ENCODE peak calls at places on chromosomes 2 and 18, in four cellular contexts. H, S, J and U are unnamed samples.

GRCh38 chr2:71965530-71965929 is 182.1 kb downstream of the CYP26B1 start:
- DNase-seq in H (no peak), J (no peak), S (no peak), U (no peak)

GRCh38 chr2:200747668-200748618 is 63.8 kb upstream of the BZW1 start:
- DNase-seq in S (no peak), H (no peak), J (no peak), U (peak)

GRCh38 chr2:219521066-219521880 is 7.0 kb downstream of the ASIC4 start:
- DNase-seq in H (no peak), J (peak), S (no peak), U (peak)

GRCh38 chr2:86750240-86750839 is 30.2 kb downstream of the RMND5A start:
- DNase-seq in S (no peak), H (no peak), J (no peak), U (no peak)

GRCh38 chr2:236928353-236929153 is 157.1 kb upstream of the COPS8 start:
- DNase-seq in S (no peak), J (no peak), H (no peak), U (no peak)

GRCh38 chr2:212361174-212361756 is 177.3 kb downstream of the ERBB4 start:
- DNase-seq in H (no peak), J (no peak), S (no peak), U (peak)

GRCh38 chr2:193518061-193518817 is 1323.5 kb upstream of the TMEFF2 start:
- DNase-seq in S (peak), J (no peak), H (no peak), U (no peak)

GRCh38 chr2:161990741-161991140 is 83.3 kb downstream of the DPP4 start:
- DNase-seq in H (no peak), J (no peak), S (peak), U (peak)

GRCh38 chr2:175806570-175806969 is 195.5 kb downstream of the LNPK start:
- DNase-seq in J (no peak), H (no peak), S (no peak), U (no peak)

GRCh38 chr2:120763516-120763915 is 27.8 kb downstream of the GLI2 start:
- DNase-seq in S (no peak), J (no peak), H (no peak), U (no peak)

GRCh38 chr2:38620282-38620977 is 17.7 kb upstream of the HNRNPLL start:
- DNase-seq in H (no peak), S (no peak), J (no peak), U (peak)

GRCh38 chr2:96868555-96869280 is 1.2 kb downstream of the SEMA4C start:
- DNase-seq in S (peak), H (no peak), J (peak), U (peak)

GRCh38 chr2:85585781-85586105 is 1.5 kb downstream of the VAMP5 start:
- DNase-seq in H (no peak), S (no peak), J (no peak), U (no peak)

GRCh38 chr2:238099709-238100048 is 461 bp upstream of the ESPNL start:
- DNase-seq in S (no peak), H (no peak), J (no peak), U (no peak)

GRCh38 chr2:92074549-92074898 is 2796.7 kb upstream of the TEKT4 start:
- DNase-seq in H (no peak), J (no peak), S (no peak), U (no peak)

GRCh38 chr2:18311413-18311812 is 249.0 kb downstream of the RDH14 start:
- DNase-seq in J (no peak), H (no peak), S (no peak), U (peak)

GRCh38 chr2:216687646-216688045 is 7.7 kb downstream of the IGFBP5 start:
- DNase-seq in J (peak), H (no peak), S (peak), U (peak)

GRCh38 chr2:98468621-98469236 is 24.1 kb downstream of the INPP4A start:
- DNase-seq in S (no peak), H (no peak), J (no peak), U (no peak)

GRCh38 chr18:35624140-35624539 is 42.6 kb downstream of the GALNT1 start:
- DNase-seq in J (no peak), S (no peak), H (no peak), U (no peak)

GRCh38 chr2:25567406-25567805 is 106.0 kb downstream of the DTNB start:
- DNase-seq in J (peak), H (peak), S (peak), U (peak)

GRCh38 chr2:105090091-105090490 is 52.2 kb downstream of the MRPS9 start:
- DNase-seq in J (no peak), S (no peak), H (no peak), U (no peak)

GRCh38 chr2:239275871-239276812 is 124.7 kb downstream of the HDAC4 start:
- DNase-seq in S (no peak), H (no peak), J (peak), U (no peak)

GRCh38 chr2:17934721-17935120 is 56.3 kb downstream of the KCNS3 start:
- DNase-seq in H (no peak), S (no peak), J (no peak), U (no peak)

DNA sequence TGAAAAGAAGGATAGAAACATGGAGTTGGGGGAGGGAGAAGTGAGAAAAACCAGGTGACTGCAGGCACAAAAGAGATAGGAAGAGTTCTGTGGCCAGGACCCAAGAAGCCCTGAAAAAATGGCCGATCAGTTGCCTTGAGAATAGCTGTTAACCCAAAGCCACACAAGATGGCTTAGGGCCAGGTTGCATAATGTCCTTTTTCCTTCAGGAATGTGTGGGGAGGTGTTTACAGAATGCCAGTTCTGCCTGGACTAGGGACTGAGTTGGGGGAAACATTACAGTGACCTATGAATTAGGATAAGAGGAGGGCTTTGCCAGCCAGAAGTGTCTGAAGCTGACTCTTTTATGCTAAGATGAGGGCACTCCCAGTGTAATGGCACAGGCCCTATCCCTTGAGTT is 17.1 kb downstream of the FAM110C start:
- DNase-seq in S (no peak), J (no peak), H (no peak), U (no peak)
- TF ChIP-seq TCF7L2 in S (no peak), J (no peak), H (no peak), U (no peak)

DNA sequence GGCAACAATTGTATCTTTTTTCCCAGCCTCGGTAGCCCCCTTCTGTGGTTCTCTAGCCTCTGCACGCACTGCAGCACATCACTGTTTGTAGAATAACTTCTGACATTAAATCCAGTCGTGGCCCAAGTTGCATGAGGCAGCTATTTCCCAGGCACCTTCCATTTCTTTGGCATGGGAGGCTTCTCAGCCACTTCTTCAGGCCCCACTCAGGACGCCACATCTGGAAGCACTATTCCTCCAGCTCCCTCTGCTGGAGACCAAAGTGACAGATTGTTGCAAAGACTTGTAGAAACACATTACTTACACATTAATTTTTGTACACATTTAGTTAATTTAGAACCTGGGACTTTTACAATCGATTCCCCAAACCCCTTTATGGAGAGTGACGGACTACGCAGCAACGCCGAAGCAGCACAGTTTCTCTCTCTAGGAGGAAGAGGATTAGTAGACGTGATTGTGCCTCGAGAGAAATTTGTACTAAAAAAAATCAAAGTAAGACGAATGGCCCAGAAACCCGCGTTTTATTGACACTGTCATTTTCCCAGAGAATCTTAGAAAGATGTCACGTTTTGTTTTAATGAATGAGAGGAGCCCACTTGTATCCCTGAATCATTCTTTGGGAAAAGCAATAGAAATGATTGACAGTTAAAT is 57.8 kb upstream of the RGPD5 start:
- DNase-seq in J (peak), H (no peak), S (peak), U (peak)
- TF ChIP-seq TCF7L2 in J (no peak), H (no peak), S (no peak), U (no peak)

GRCh38 chr2:14756122-14756541 is 123.6 kb downstream of the LRATD1 start:
- DNase-seq in S (no peak), H (no peak), J (no peak), U (no peak)

GRCh38 chr2:14760169-14760568 is 127.7 kb downstream of the LRATD1 start:
- DNase-seq in H (no peak), J (no peak), S (no peak), U (no peak)

GRCh38 chr2:14759086-14759485 is 126.6 kb downstream of the LRATD1 start:
- DNase-seq in J (no peak), S (no peak), H (no peak), U (no peak)

GRCh38 chr2:14761118-14761517 is 128.6 kb downstream of the LRATD1 start:
- DNase-seq in H (no peak), J (no peak), S (no peak), U (no peak)

DNA sequence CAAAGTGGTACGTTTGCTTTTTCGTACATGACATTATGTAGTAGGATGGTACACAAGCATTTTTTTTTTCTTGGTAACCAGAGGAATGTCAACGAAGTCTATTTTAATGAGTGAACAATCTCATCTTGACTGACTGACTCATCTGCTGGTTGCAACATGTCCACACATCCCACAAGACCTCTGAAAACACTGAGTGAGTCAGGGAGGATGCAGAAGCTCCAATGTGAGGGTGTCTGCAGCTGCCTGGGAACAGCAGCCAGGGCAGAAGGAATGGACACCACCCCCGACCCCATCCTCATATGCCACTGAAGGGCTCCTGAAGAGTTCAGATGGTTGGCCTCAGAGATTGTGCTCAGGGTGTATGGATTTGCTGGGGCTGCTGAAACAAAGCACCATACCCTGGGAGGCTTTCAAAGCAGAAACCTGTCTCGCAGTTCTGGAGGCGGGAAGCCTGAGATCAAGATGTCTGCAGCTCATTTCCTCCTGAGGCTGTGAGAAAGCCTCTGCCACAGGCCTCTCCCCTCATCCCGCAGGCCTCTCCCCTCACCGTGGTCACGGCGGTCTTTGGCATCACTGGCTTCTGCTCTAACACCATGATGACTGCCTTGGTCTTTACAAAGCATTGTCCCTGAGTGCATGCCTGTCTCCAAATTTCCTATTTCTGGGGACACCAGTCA is 124.6 kb downstream of the LRATD1 start:
- DNase-seq in H (no peak), J (no peak), S (no peak), U (no peak)
- TF ChIP-seq TCF7L2 in H (no peak), J (no peak), S (no peak), U (no peak)

DNA sequence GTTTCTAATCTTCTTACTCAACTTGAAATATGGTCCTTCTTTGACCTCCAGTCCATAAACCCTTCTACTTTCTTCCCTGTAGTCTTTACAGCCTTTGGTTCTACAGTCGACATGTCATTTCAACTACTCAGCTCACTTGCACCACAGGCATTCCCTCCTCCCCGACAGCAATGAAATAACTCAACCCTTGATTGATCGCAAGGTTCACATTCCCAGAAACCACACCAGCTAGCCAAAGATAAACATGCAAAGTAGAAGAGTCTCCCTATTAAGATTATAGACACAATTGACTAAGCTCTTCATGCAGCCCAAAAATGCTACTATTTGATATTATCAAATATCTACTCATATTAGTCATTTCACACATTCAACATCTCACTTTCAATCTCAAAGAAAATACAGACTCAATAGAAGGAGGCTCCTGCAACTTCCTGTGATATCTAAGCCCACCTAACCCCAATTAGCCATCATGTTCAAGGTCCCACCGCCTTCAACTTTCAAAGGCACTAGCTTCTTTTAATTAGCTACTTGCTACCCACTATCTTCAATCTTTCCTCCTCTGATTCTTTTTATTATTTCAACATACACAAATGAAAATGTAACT is 50.8 kb downstream of the RTTN start:
- DNase-seq in H (no peak), S (no peak), J (no peak), U (no peak)
- TF ChIP-seq TCF7L2 in H (no peak), S (no peak), J (no peak), U (no peak)

DNA sequence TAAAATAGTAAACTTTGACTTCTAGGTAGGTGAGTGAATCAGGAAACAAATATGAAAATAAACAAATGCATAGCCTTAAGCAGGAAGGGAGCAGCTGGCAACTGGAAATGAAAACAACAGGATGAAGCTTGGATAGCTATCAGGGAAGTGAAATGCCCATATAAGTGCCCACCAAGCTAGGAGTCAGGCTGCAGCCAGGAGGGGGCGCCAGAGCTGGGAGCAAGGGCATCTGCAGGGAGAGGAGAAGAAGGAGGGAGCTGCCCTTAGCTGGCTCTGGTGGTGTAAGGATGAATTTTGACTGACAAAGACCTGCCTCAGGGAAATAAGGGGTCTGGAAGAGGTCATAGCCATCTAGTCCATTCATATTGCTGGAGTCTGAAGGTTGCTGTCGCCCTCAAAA is 298.3 kb downstream of the TDRD15 start:
- DNase-seq in S (no peak), J (peak), H (no peak), U (peak)
- TF ChIP-seq TCF7L2 in S (no peak), J (no peak), H (no peak), U (no peak)

GRCh38 chr18:47203626-47204464 is 27.7 kb upstream of the IER3IP1 start:
- DNase-seq in S (no peak), H (no peak), J (no peak), U (no peak)

GRCh38 chr18:47206945-47207637 is 30.9 kb upstream of the IER3IP1 start:
- DNase-seq in J (no peak), H (no peak), S (no peak), U (no peak)

GRCh38 chr18:47209166-47209565 is 33.0 kb upstream of the IER3IP1 start:
- DNase-seq in J (no peak), S (no peak), H (no peak), U (no peak)

DNA sequence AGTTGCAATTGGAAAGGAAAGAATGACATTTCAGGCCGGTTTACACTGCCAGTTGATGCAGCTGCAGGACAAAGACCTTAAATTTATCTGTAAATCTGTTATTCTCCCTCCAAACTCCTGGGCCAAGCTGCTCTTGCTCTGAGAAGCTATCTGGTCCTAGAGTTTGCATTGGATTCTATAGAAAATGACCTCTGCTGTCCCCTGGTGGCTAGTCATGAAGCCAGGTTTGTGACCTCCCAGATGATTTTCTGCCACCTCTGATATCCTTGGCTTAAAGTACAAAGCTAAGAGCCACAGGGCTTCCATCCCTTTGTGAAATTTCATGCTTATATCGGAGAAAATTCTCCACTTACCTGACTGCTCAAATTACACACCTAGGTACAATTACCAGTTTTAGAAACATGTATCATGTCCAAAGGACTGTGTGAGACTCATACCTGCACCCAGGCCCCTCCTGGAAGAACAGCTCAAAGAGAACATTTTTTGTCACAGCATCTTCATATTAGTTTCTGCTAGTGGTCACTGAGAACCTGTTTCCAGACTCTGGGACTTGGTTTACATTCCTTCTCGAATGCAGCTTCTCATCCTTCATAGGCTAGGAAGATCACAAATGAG is 28.9 kb upstream of the IER3IP1 start:
- DNase-seq in H (no peak), J (peak), S (peak), U (peak)
- TF ChIP-seq TCF7L2 in H (no peak), J (no peak), S (no peak), U (no peak)

GRCh38 chr2:184692137-184692734 is 93.9 kb downstream of the ZNF804A start:
- DNase-seq in H (no peak), S (no peak), J (no peak), U (no peak)
- TF ChIP-seq TCF7L2 in H (no peak), S (no peak), J (no peak), U (no peak)

DNA sequence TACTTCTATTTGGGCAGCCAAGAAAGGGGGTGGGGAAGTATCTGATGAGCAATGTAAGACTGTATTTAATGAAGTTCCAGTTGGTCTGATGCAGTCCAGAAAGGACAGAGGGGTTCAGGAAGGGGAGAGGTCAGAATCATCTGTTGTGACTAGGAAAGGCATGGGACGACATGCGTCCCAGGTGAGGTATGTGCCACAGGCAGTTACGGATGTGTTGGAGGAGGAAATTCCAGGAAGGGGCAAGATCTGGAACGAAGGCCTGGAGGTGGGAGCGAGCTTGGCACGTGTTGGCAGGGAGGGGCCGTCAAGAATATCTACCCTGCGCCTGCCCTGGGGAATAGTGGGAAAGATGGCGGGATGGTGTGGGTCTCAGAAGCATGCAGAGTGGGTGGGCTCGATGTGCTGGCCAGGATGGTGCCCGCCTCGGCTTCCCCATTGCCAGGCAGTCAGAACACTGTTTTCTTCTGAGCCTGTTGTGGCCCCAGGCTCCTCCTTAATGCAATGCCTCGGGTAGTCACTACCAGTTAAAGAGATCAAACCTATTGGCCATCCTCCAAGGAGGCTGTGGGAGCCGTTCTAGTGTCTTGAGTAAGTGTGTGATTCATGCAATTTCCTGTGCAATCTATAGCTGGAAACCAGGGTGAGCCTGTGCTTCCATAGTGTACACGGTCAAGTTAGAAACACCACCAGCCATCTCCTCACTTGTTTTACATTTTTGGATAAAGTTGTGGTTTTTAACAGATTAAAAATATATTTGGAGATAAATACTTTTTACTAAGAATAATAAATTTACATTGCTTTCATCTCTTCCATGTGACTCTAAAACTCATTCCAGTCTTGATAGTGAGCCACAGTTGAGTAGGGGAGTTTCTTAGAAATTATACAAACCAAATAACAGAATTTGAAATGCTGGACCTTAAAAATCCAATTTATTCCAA is 57.6 kb upstream of the TXNDC2 start:
- DNase-seq in S (peak), H (peak), J (peak), U (no peak)
- TF ChIP-seq TCF7L2 in S (peak), H (no peak), J (no peak), U (no peak)

GRCh38 chr18:61893304-61893970 is 630 bp upstream of the RNF152 start:
- DNase-seq in H (no peak), J (peak), S (no peak), U (no peak)
- TF ChIP-seq TCF7L2 in H (no peak), J (no peak), S (no peak), U (no peak)

GRCh38 chr2:28610583-28611201 is 114.8 kb downstream of the PLB1 start:
- DNase-seq in H (no peak), S (peak), J (peak), U (peak)
- TF ChIP-seq TCF7L2 in H (peak), S (peak), J (no peak), U (no peak)